ENCODE peak calls at places on chromosomes 16 and 17, in seven cellular contexts. One of them, this sample, is unnamed.

GRCh38 chr16:14420721-14421488 is 209.2 kb downstream of the PARN start:
- DNase-seq in IMR-90: no peak
- DNase-seq in spleen: no peak
- DNase-seq in left ventricle myocardium inferior: no peak
- DNase-seq in HFFc6: no peak
- DNase-seq in hepatocyte: no peak
- DNase-seq in choroid plexus epithelial cell: peak
- DNase-seq in this sample: no peak

GRCh38 chr16:50314665-50315064 is 48.3 kb downstream of the ADCY7 start:
- DNase-seq in choroid plexus epithelial cell: no peak
- DNase-seq in HFFc6: no peak
- DNase-seq in spleen: no peak
- DNase-seq in IMR-90: no peak
- DNase-seq in hepatocyte: no peak
- DNase-seq in left ventricle myocardium inferior: no peak
- DNase-seq in this sample: no peak

GRCh38 chr17:29138184-29138955 is 41.8 kb downstream of the MYO18A start:
- DNase-seq in hepatocyte: no peak
- DNase-seq in HFFc6: peak
- DNase-seq in left ventricle myocardium inferior: no peak
- DNase-seq in IMR-90: peak
- DNase-seq in spleen: no peak
- DNase-seq in choroid plexus epithelial cell: no peak
- DNase-seq in this sample: no peak

GRCh38 chr17:48022906-48023305 is 14.7 kb downstream of the COPZ2 start:
- DNase-seq in choroid plexus epithelial cell: no peak
- DNase-seq in HFFc6: no peak
- DNase-seq in spleen: no peak
- DNase-seq in IMR-90: no peak
- DNase-seq in left ventricle myocardium inferior: no peak
- DNase-seq in hepatocyte: no peak
- DNase-seq in this sample: no peak

GRCh38 chr16:1556254-1556653 is 22.8 kb downstream of the TMEM204 start:
- DNase-seq in IMR-90: no peak
- DNase-seq in left ventricle myocardium inferior: no peak
- DNase-seq in hepatocyte: no peak
- DNase-seq in spleen: no peak
- DNase-seq in choroid plexus epithelial cell: peak
- DNase-seq in HFFc6: no peak
- DNase-seq in this sample: no peak

GRCh38 chr16:85479972-85480726 is 133.0 kb upstream of the GSE1 start:
- DNase-seq in HFFc6: no peak
- DNase-seq in choroid plexus epithelial cell: no peak
- DNase-seq in IMR-90: no peak
- DNase-seq in spleen: peak
- DNase-seq in hepatocyte: peak
- DNase-seq in left ventricle myocardium inferior: no peak
- DNase-seq in this sample: no peak

GRCh38 chr17:45905812-45906211 is 11.5 kb downstream of the MAPT start:
- DNase-seq in hepatocyte: no peak
- DNase-seq in choroid plexus epithelial cell: no peak
- DNase-seq in spleen: no peak
- DNase-seq in IMR-90: no peak
- DNase-seq in HFFc6: no peak
- DNase-seq in left ventricle myocardium inferior: no peak
- DNase-seq in this sample: no peak

GRCh38 chr17:59001158-59001814 is 105.4 kb downstream of the TRIM37 start:
- DNase-seq in HFFc6: peak
- DNase-seq in left ventricle myocardium inferior: no peak
- DNase-seq in choroid plexus epithelial cell: peak
- DNase-seq in IMR-90: peak
- DNase-seq in spleen: peak
- DNase-seq in hepatocyte: peak
- DNase-seq in this sample: peak

GRCh38 chr16:48113471-48113870 is 42.3 kb downstream of the ABCC12 start:
- DNase-seq in spleen: no peak
- DNase-seq in left ventricle myocardium inferior: no peak
- DNase-seq in HFFc6: no peak
- DNase-seq in IMR-90: no peak
- DNase-seq in choroid plexus epithelial cell: no peak
- DNase-seq in hepatocyte: peak
- DNase-seq in this sample: no peak

GRCh38 chr16:79599837-79600635 is 501 bp downstream of the MAF start:
- DNase-seq in choroid plexus epithelial cell: peak
- DNase-seq in HFFc6: no peak
- DNase-seq in spleen: peak
- DNase-seq in hepatocyte: peak
- DNase-seq in IMR-90: no peak
- DNase-seq in left ventricle myocardium inferior: peak
- DNase-seq in this sample: peak

GRCh38 chr17:2511138-2511461 is 588 bp downstream of the METTL16 start:
- DNase-seq in choroid plexus epithelial cell: no peak
- DNase-seq in IMR-90: no peak
- DNase-seq in hepatocyte: no peak
- DNase-seq in HFFc6: no peak
- DNase-seq in left ventricle myocardium inferior: no peak
- DNase-seq in spleen: no peak
- DNase-seq in this sample: no peak

GRCh38 chr17:8153957-8154607 is 1.9 kb upstream of the PER1 start:
- DNase-seq in IMR-90: peak
- DNase-seq in choroid plexus epithelial cell: peak
- DNase-seq in spleen: peak
- DNase-seq in left ventricle myocardium inferior: peak
- DNase-seq in HFFc6: peak
- DNase-seq in hepatocyte: peak
- DNase-seq in this sample: peak

GRCh38 chr16:20385844-20386832 is 18.4 kb downstream of the PDILT start:
- DNase-seq in HFFc6: peak
- DNase-seq in left ventricle myocardium inferior: peak
- DNase-seq in spleen: peak
- DNase-seq in choroid plexus epithelial cell: peak
- DNase-seq in IMR-90: peak
- DNase-seq in hepatocyte: peak
- DNase-seq in this sample: peak

GRCh38 chr17:37605813-37606505 is 3.3 kb downstream of the SYNRG start:
- DNase-seq in IMR-90: no peak
- DNase-seq in left ventricle myocardium inferior: no peak
- DNase-seq in choroid plexus epithelial cell: no peak
- DNase-seq in spleen: no peak
- DNase-seq in hepatocyte: no peak
- DNase-seq in HFFc6: peak
- DNase-seq in this sample: no peak

GRCh38 chr16:58931436-58931835 is 197.3 kb upstream of the GOT2 start:
- DNase-seq in HFFc6: no peak
- DNase-seq in spleen: no peak
- DNase-seq in choroid plexus epithelial cell: peak
- DNase-seq in IMR-90: no peak
- DNase-seq in hepatocyte: no peak
- DNase-seq in left ventricle myocardium inferior: no peak
- DNase-seq in this sample: no peak

GRCh38 chr16:18931756-18932155 is 5.5 kb upstream of the SMG1 start:
- DNase-seq in IMR-90: no peak
- DNase-seq in HFFc6: no peak
- DNase-seq in choroid plexus epithelial cell: no peak
- DNase-seq in left ventricle myocardium inferior: peak
- DNase-seq in spleen: no peak
- DNase-seq in hepatocyte: no peak
- DNase-seq in this sample: peak

GRCh38 chr17:57316361-57316760 is 60.0 kb downstream of the MSI2 start:
- DNase-seq in hepatocyte: no peak
- DNase-seq in IMR-90: no peak
- DNase-seq in spleen: no peak
- DNase-seq in choroid plexus epithelial cell: no peak
- DNase-seq in HFFc6: no peak
- DNase-seq in left ventricle myocardium inferior: no peak
- DNase-seq in this sample: no peak

GRCh38 chr16:1167276-1168107 is 14.6 kb downstream of the CACNA1H start:
- DNase-seq in IMR-90: no peak
- DNase-seq in hepatocyte: no peak
- DNase-seq in left ventricle myocardium inferior: no peak
- DNase-seq in HFFc6: no peak
- DNase-seq in choroid plexus epithelial cell: no peak
- DNase-seq in spleen: no peak
- DNase-seq in this sample: no peak

GRCh38 chr17:44830359-44831269 is 527 bp upstream of the GJC1 start:
- DNase-seq in IMR-90: no peak
- DNase-seq in choroid plexus epithelial cell: peak
- DNase-seq in spleen: peak
- DNase-seq in left ventricle myocardium inferior: no peak
- DNase-seq in HFFc6: no peak
- DNase-seq in hepatocyte: peak
- DNase-seq in this sample: no peak

GRCh38 chr16:30077656-30078055 is 1.9 kb downstream of the PPP4C start:
- DNase-seq in IMR-90: peak
- DNase-seq in choroid plexus epithelial cell: no peak
- DNase-seq in HFFc6: peak
- DNase-seq in left ventricle myocardium inferior: no peak
- DNase-seq in hepatocyte: no peak
- DNase-seq in spleen: peak
- DNase-seq in this sample: no peak

GRCh38 chr16:67939507-67940435 is 3.1 kb upstream of the PSMB10 start:
- DNase-seq in left ventricle myocardium inferior: peak
- DNase-seq in IMR-90: no peak
- DNase-seq in HFFc6: no peak
- DNase-seq in hepatocyte: no peak
- DNase-seq in choroid plexus epithelial cell: no peak
- DNase-seq in spleen: peak
- DNase-seq in this sample: peak

GRCh38 chr16:2595376-2596200 is 57.8 kb downstream of the PDPK1 start:
- DNase-seq in hepatocyte: no peak
- DNase-seq in spleen: peak
- DNase-seq in left ventricle myocardium inferior: no peak
- DNase-seq in IMR-90: no peak
- DNase-seq in choroid plexus epithelial cell: peak
- DNase-seq in HFFc6: no peak
- DNase-seq in this sample: peak

GRCh38 chr17:40071720-40072480 is 9.1 kb downstream of the THRA start:
- DNase-seq in spleen: no peak
- DNase-seq in choroid plexus epithelial cell: no peak
- DNase-seq in hepatocyte: peak
- DNase-seq in IMR-90: no peak
- DNase-seq in left ventricle myocardium inferior: peak
- DNase-seq in HFFc6: no peak
- DNase-seq in this sample: peak

GRCh38 chr16:11955713-11956123 is 9.3 kb upstream of the TNFRSF17 start:
- DNase-seq in IMR-90: peak
- DNase-seq in left ventricle myocardium inferior: no peak
- DNase-seq in choroid plexus epithelial cell: peak
- DNase-seq in hepatocyte: peak
- DNase-seq in HFFc6: peak
- DNase-seq in spleen: no peak
- DNase-seq in this sample: peak

GRCh38 chr17:48646183-48647102 is 20.3 kb upstream of the HOXB9 start:
- DNase-seq in HFFc6: no peak
- DNase-seq in left ventricle myocardium inferior: no peak
- DNase-seq in hepatocyte: no peak
- DNase-seq in IMR-90: no peak
- DNase-seq in spleen: no peak
- DNase-seq in choroid plexus epithelial cell: no peak
- DNase-seq in this sample: no peak

GRCh38 chr16:9012848-9013507 is 49.3 kb upstream of the USP7 start:
- DNase-seq in IMR-90: no peak
- DNase-seq in hepatocyte: peak
- DNase-seq in HFFc6: no peak
- DNase-seq in spleen: no peak
- DNase-seq in left ventricle myocardium inferior: no peak
- DNase-seq in choroid plexus epithelial cell: no peak
- DNase-seq in this sample: no peak

GRCh38 chr17:55996826-55997225 is 156.4 kb upstream of the ANKFN1 start:
- DNase-seq in choroid plexus epithelial cell: no peak
- DNase-seq in left ventricle myocardium inferior: no peak
- DNase-seq in IMR-90: peak
- DNase-seq in HFFc6: peak
- DNase-seq in spleen: no peak
- DNase-seq in hepatocyte: no peak
- DNase-seq in this sample: no peak
- TF ChIP-seq CTCF in choroid plexus epithelial cell: no peak
- TF ChIP-seq CTCF in left ventricle myocardium inferior: no peak
- TF ChIP-seq CTCF in IMR-90: peak
- TF ChIP-seq CTCF in HFFc6: peak
- TF ChIP-seq CTCF in spleen: no peak
- TF ChIP-seq CTCF in hepatocyte: peak
- TF ChIP-seq CTCF in this sample: no peak

GRCh38 chr17:61389670-61390478 is 9.8 kb upstream of the TBX2 start:
- DNase-seq in choroid plexus epithelial cell: peak
- DNase-seq in HFFc6: no peak
- DNase-seq in hepatocyte: peak
- DNase-seq in IMR-90: peak
- DNase-seq in left ventricle myocardium inferior: no peak
- DNase-seq in spleen: peak
- DNase-seq in this sample: no peak
- TF ChIP-seq CTCF in choroid plexus epithelial cell: peak
- TF ChIP-seq CTCF in HFFc6: peak
- TF ChIP-seq CTCF in hepatocyte: peak
- TF ChIP-seq CTCF in IMR-90: peak
- TF ChIP-seq CTCF in left ventricle myocardium inferior: peak
- TF ChIP-seq CTCF in spleen: peak
- TF ChIP-seq CTCF in this sample: peak

GRCh38 chr16:46883353-46883689 is 841 bp upstream of the GPT2 start:
- DNase-seq in HFFc6: no peak
- DNase-seq in left ventricle myocardium inferior: no peak
- DNase-seq in choroid plexus epithelial cell: no peak
- DNase-seq in IMR-90: no peak
- DNase-seq in spleen: no peak
- DNase-seq in hepatocyte: peak
- DNase-seq in this sample: no peak

GRCh38 chr16:46882940-46883307 is 1.2 kb upstream of the GPT2 start:
- DNase-seq in HFFc6: no peak
- DNase-seq in IMR-90: no peak
- DNase-seq in choroid plexus epithelial cell: no peak
- DNase-seq in spleen: no peak
- DNase-seq in left ventricle myocardium inferior: no peak
- DNase-seq in hepatocyte: peak
- DNase-seq in this sample: no peak

GRCh38 chr16:46882304-46882939 is 1.7 kb upstream of the GPT2 start:
- DNase-seq in hepatocyte: peak
- DNase-seq in left ventricle myocardium inferior: no peak
- DNase-seq in choroid plexus epithelial cell: no peak
- DNase-seq in HFFc6: no peak
- DNase-seq in IMR-90: no peak
- DNase-seq in spleen: no peak
- DNase-seq in this sample: no peak

GRCh38 chr16:46884513-46885293 is 541 bp downstream of the GPT2 start:
- DNase-seq in spleen: peak
- DNase-seq in IMR-90: peak
- DNase-seq in hepatocyte: peak
- DNase-seq in choroid plexus epithelial cell: peak
- DNase-seq in left ventricle myocardium inferior: no peak
- DNase-seq in HFFc6: no peak
- DNase-seq in this sample: no peak

GRCh38 chr16:46883690-46884512 is at the start of gene GPT2:
- DNase-seq in IMR-90: peak
- DNase-seq in choroid plexus epithelial cell: peak
- DNase-seq in hepatocyte: peak
- DNase-seq in spleen: peak
- DNase-seq in HFFc6: peak
- DNase-seq in left ventricle myocardium inferior: peak
- DNase-seq in this sample: peak
- TF ChIP-seq CTCF in IMR-90: no peak
- TF ChIP-seq CTCF in choroid plexus epithelial cell: no peak
- TF ChIP-seq CTCF in hepatocyte: no peak
- TF ChIP-seq CTCF in spleen: no peak
- TF ChIP-seq CTCF in HFFc6: peak
- TF ChIP-seq CTCF in left ventricle myocardium inferior: peak
- TF ChIP-seq CTCF in this sample: peak

GRCh38 chr16:74465281-74465680 is 44.0 kb upstream of the CLEC18B start:
- DNase-seq in spleen: no peak
- DNase-seq in HFFc6: no peak
- DNase-seq in hepatocyte: no peak
- DNase-seq in IMR-90: no peak
- DNase-seq in choroid plexus epithelial cell: peak
- DNase-seq in left ventricle myocardium inferior: no peak
- DNase-seq in this sample: no peak
- TF ChIP-seq CTCF in spleen: no peak
- TF ChIP-seq CTCF in HFFc6: no peak
- TF ChIP-seq CTCF in hepatocyte: no peak
- TF ChIP-seq CTCF in IMR-90: no peak
- TF ChIP-seq CTCF in choroid plexus epithelial cell: no peak
- TF ChIP-seq CTCF in left ventricle myocardium inferior: no peak
- TF ChIP-seq CTCF in this sample: no peak